ENCODE peak calls at places on chromosomes 16 and 17, in eight cellular contexts. O is suprapubic skin; A is sigmoid colon; C is stimulated activated naive CD4-positive, alpha-beta T cell; H is nephron progenitor cell; P is T-helper 2 cell; Q is EH; R is amygdala. J is an unnamed sample.
A peak's percentile ranks its signal among the peaks of the same experiment; 100 is the strongest.

GRCh38 chr16:26598061-26598460 is 468.7 kb upstream of the C16orf82 start:
- DNase-seq in O (no peak), C (peak; percentile 9), H (no peak), Q (no peak), A (no peak), R (no peak), P (peak; percentile 99), J (no peak)

GRCh38 chr16:87924041-87924851 is 12.1 kb downstream of the CA5A start:
- DNase-seq in R (no peak), Q (no peak), O (no peak), A (no peak), C (no peak), P (no peak), H (no peak), J (no peak)

GRCh38 chr17:34764716-34765115 is 185.3 kb downstream of the TMEM132E start:
- DNase-seq in A (no peak), Q (no peak), H (no peak), C (no peak), P (no peak), R (no peak), O (no peak), J (no peak)

GRCh38 chr16:71846443-71846842 is 667 bp downstream of the ATXN1L start:
- DNase-seq in P (peak; percentile 39), O (no peak), C (peak; percentile 14), H (peak; percentile 16), A (peak; percentile 66), Q (peak; percentile 30), R (no peak), J (no peak)

GRCh38 chr17:50861334-50861676 is 4.8 kb downstream of the TOB1 start:
- DNase-seq in R (no peak), A (no peak), H (no peak), C (no peak), O (no peak), P (no peak), Q (no peak), J (no peak)

GRCh38 chr17:45812102-45812501 is 28.0 kb downstream of the CRHR1 start:
- DNase-seq in R (no peak), A (no peak), O (no peak), P (no peak), H (no peak), Q (peak; percentile 5), C (no peak), J (no peak)

GRCh38 chr16:16143941-16144340 is 79.4 kb downstream of the ABCC6 start:
- DNase-seq in R (no peak), H (no peak), Q (no peak), P (no peak), A (no peak), C (no peak), O (no peak), J (no peak)

GRCh38 chr16:66473654-66474519 is 46.8 kb downstream of the BEAN1 start:
- DNase-seq in C (no peak), Q (no peak), O (peak; percentile 37), A (peak; percentile 57), H (no peak), P (no peak), R (no peak), J (no peak)

GRCh38 chr16:84550096-84550495 is 45.6 kb upstream of the MEAK7 start:
- DNase-seq in A (no peak), R (no peak), O (no peak), P (peak; percentile 48), C (no peak), Q (no peak), H (no peak), J (no peak)

GRCh38 chr16:66693088-66693487 is 3.5 kb downstream of the CMTM4 start:
- DNase-seq in O (no peak), Q (no peak), C (no peak), P (no peak), R (no peak), A (peak; percentile 17), H (no peak), J (no peak)